ENCODE peak calls at places on chromosomes 12 and 14, in seven cellular contexts. One of them, this sample, is unnamed.

GRCh38 chr14:75186953-75187352 is 10.5 kb upstream of the TMED10 start:
- DNase-seq in H4: no peak
- DNase-seq in hypothalamus: no peak
- DNase-seq in stimulated activated CD4-positive, alpha-beta T cell treated with anti-CD3 and anti-CD28 coated beads, Interleukin-15, amount 100 ng/mL, for 1 hour: no peak
- DNase-seq in dermis blood vessel endothelial cell: no peak
- DNase-seq in stimulated activated CD8-positive, alpha-beta memory T cell treated with anti-CD3 and anti-CD28 coated beads, Interleukin-7, amount 100 ng/mL, for 1 hour: no peak
- DNase-seq in COR-L47: no peak
- DNase-seq in this sample: no peak

GRCh38 chr14:71403673-71404072 is 496.4 kb downstream of the PCNX1 start:
- DNase-seq in H4: peak
- DNase-seq in hypothalamus: no peak
- DNase-seq in stimulated activated CD4-positive, alpha-beta T cell treated with anti-CD3 and anti-CD28 coated beads, Interleukin-15, amount 100 ng/mL, for 1 hour: no peak
- DNase-seq in dermis blood vessel endothelial cell: peak
- DNase-seq in stimulated activated CD8-positive, alpha-beta memory T cell treated with anti-CD3 and anti-CD28 coated beads, Interleukin-7, amount 100 ng/mL, for 1 hour: no peak
- DNase-seq in COR-L47: no peak
- DNase-seq in this sample: no peak

GRCh38 chr14:54001189-54001878 is 44.7 kb upstream of the BMP4 start:
- DNase-seq in H4: no peak
- DNase-seq in hypothalamus: no peak
- DNase-seq in stimulated activated CD4-positive, alpha-beta T cell treated with anti-CD3 and anti-CD28 coated beads, Interleukin-15, amount 100 ng/mL, for 1 hour: no peak
- DNase-seq in dermis blood vessel endothelial cell: peak
- DNase-seq in stimulated activated CD8-positive, alpha-beta memory T cell treated with anti-CD3 and anti-CD28 coated beads, Interleukin-7, amount 100 ng/mL, for 1 hour: no peak
- DNase-seq in COR-L47: no peak
- DNase-seq in this sample: no peak

GRCh38 chr12:46585854-46586621 is 213.5 kb upstream of the SLC38A2 start:
- DNase-seq in H4: peak
- DNase-seq in hypothalamus: no peak
- DNase-seq in stimulated activated CD4-positive, alpha-beta T cell treated with anti-CD3 and anti-CD28 coated beads, Interleukin-15, amount 100 ng/mL, for 1 hour: no peak
- DNase-seq in dermis blood vessel endothelial cell: peak
- DNase-seq in stimulated activated CD8-positive, alpha-beta memory T cell treated with anti-CD3 and anti-CD28 coated beads, Interleukin-7, amount 100 ng/mL, for 1 hour: peak
- DNase-seq in COR-L47: no peak
- DNase-seq in this sample: no peak

GRCh38 chr12:49503674-49504180 is 35.1 kb upstream of the KCNH3 start:
- DNase-seq in H4: no peak
- DNase-seq in hypothalamus: no peak
- DNase-seq in stimulated activated CD4-positive, alpha-beta T cell treated with anti-CD3 and anti-CD28 coated beads, Interleukin-15, amount 100 ng/mL, for 1 hour: no peak
- DNase-seq in dermis blood vessel endothelial cell: peak
- DNase-seq in stimulated activated CD8-positive, alpha-beta memory T cell treated with anti-CD3 and anti-CD28 coated beads, Interleukin-7, amount 100 ng/mL, for 1 hour: no peak
- DNase-seq in COR-L47: no peak
- DNase-seq in this sample: no peak

GRCh38 chr12:87336814-87337336 is 692.3 kb downstream of the C12orf50 start:
- DNase-seq in H4: no peak
- DNase-seq in hypothalamus: no peak
- DNase-seq in stimulated activated CD4-positive, alpha-beta T cell treated with anti-CD3 and anti-CD28 coated beads, Interleukin-15, amount 100 ng/mL, for 1 hour: no peak
- DNase-seq in dermis blood vessel endothelial cell: peak
- DNase-seq in stimulated activated CD8-positive, alpha-beta memory T cell treated with anti-CD3 and anti-CD28 coated beads, Interleukin-7, amount 100 ng/mL, for 1 hour: no peak
- DNase-seq in COR-L47: no peak
- DNase-seq in this sample: no peak

GRCh38 chr14:24246765-24247212 is 4.4 kb upstream of the TINF2 start:
- DNase-seq in H4: no peak
- DNase-seq in hypothalamus: no peak
- DNase-seq in stimulated activated CD4-positive, alpha-beta T cell treated with anti-CD3 and anti-CD28 coated beads, Interleukin-15, amount 100 ng/mL, for 1 hour: no peak
- DNase-seq in dermis blood vessel endothelial cell: no peak
- DNase-seq in stimulated activated CD8-positive, alpha-beta memory T cell treated with anti-CD3 and anti-CD28 coated beads, Interleukin-7, amount 100 ng/mL, for 1 hour: no peak
- DNase-seq in COR-L47: no peak
- DNase-seq in this sample: no peak

GRCh38 chr12:119547016-119547415 is 46.6 kb upstream of the TMEM233 start:
- DNase-seq in H4: no peak
- DNase-seq in hypothalamus: no peak
- DNase-seq in stimulated activated CD4-positive, alpha-beta T cell treated with anti-CD3 and anti-CD28 coated beads, Interleukin-15, amount 100 ng/mL, for 1 hour: no peak
- DNase-seq in dermis blood vessel endothelial cell: no peak
- DNase-seq in stimulated activated CD8-positive, alpha-beta memory T cell treated with anti-CD3 and anti-CD28 coated beads, Interleukin-7, amount 100 ng/mL, for 1 hour: no peak
- DNase-seq in COR-L47: no peak
- DNase-seq in this sample: no peak

GRCh38 chr14:50871914-50872732 is at the start of gene ABHD12B:
- DNase-seq in H4: no peak
- DNase-seq in hypothalamus: peak
- DNase-seq in stimulated activated CD4-positive, alpha-beta T cell treated with anti-CD3 and anti-CD28 coated beads, Interleukin-15, amount 100 ng/mL, for 1 hour: no peak
- DNase-seq in dermis blood vessel endothelial cell: peak
- DNase-seq in stimulated activated CD8-positive, alpha-beta memory T cell treated with anti-CD3 and anti-CD28 coated beads, Interleukin-7, amount 100 ng/mL, for 1 hour: no peak
- DNase-seq in COR-L47: no peak
- DNase-seq in this sample: no peak

GRCh38 chr14:25837431-25837950 is 760.3 kb downstream of the NOVA1 start:
- DNase-seq in H4: no peak
- DNase-seq in hypothalamus: no peak
- DNase-seq in stimulated activated CD4-positive, alpha-beta T cell treated with anti-CD3 and anti-CD28 coated beads, Interleukin-15, amount 100 ng/mL, for 1 hour: no peak
- DNase-seq in dermis blood vessel endothelial cell: no peak
- DNase-seq in stimulated activated CD8-positive, alpha-beta memory T cell treated with anti-CD3 and anti-CD28 coated beads, Interleukin-7, amount 100 ng/mL, for 1 hour: no peak
- DNase-seq in COR-L47: no peak
- DNase-seq in this sample: no peak

GRCh38 chr14:99609245-99610117 is 5.5 kb upstream of the CCDC85C start:
- DNase-seq in H4: no peak
- DNase-seq in hypothalamus: no peak
- DNase-seq in stimulated activated CD4-positive, alpha-beta T cell treated with anti-CD3 and anti-CD28 coated beads, Interleukin-15, amount 100 ng/mL, for 1 hour: no peak
- DNase-seq in dermis blood vessel endothelial cell: no peak
- DNase-seq in stimulated activated CD8-positive, alpha-beta memory T cell treated with anti-CD3 and anti-CD28 coated beads, Interleukin-7, amount 100 ng/mL, for 1 hour: no peak
- DNase-seq in COR-L47: no peak
- DNase-seq in this sample: no peak

GRCh38 chr14:51847489-51847796 is 13.0 kb upstream of the GNG2 start:
- DNase-seq in H4: no peak
- DNase-seq in hypothalamus: no peak
- DNase-seq in stimulated activated CD4-positive, alpha-beta T cell treated with anti-CD3 and anti-CD28 coated beads, Interleukin-15, amount 100 ng/mL, for 1 hour: no peak
- DNase-seq in dermis blood vessel endothelial cell: no peak
- DNase-seq in stimulated activated CD8-positive, alpha-beta memory T cell treated with anti-CD3 and anti-CD28 coated beads, Interleukin-7, amount 100 ng/mL, for 1 hour: no peak
- DNase-seq in COR-L47: no peak
- DNase-seq in this sample: no peak

GRCh38 chr12:99960312-99960711 is 24.4 kb downstream of the ANKS1B start:
- DNase-seq in H4: peak
- DNase-seq in hypothalamus: no peak
- DNase-seq in stimulated activated CD4-positive, alpha-beta T cell treated with anti-CD3 and anti-CD28 coated beads, Interleukin-15, amount 100 ng/mL, for 1 hour: no peak
- DNase-seq in dermis blood vessel endothelial cell: no peak
- DNase-seq in stimulated activated CD8-positive, alpha-beta memory T cell treated with anti-CD3 and anti-CD28 coated beads, Interleukin-7, amount 100 ng/mL, for 1 hour: no peak
- DNase-seq in COR-L47: peak
- DNase-seq in this sample: no peak

GRCh38 chr14:68784298-68784910 is 8.5 kb downstream of the ZFP36L1 start:
- DNase-seq in H4: no peak
- DNase-seq in hypothalamus: no peak
- DNase-seq in stimulated activated CD4-positive, alpha-beta T cell treated with anti-CD3 and anti-CD28 coated beads, Interleukin-15, amount 100 ng/mL, for 1 hour: no peak
- DNase-seq in dermis blood vessel endothelial cell: peak
- DNase-seq in stimulated activated CD8-positive, alpha-beta memory T cell treated with anti-CD3 and anti-CD28 coated beads, Interleukin-7, amount 100 ng/mL, for 1 hour: no peak
- DNase-seq in COR-L47: no peak
- DNase-seq in this sample: no peak

GRCh38 chr12:122018457-122018856 is 3.2 kb upstream of the BCL7A start:
- DNase-seq in H4: no peak
- DNase-seq in hypothalamus: no peak
- DNase-seq in stimulated activated CD4-positive, alpha-beta T cell treated with anti-CD3 and anti-CD28 coated beads, Interleukin-15, amount 100 ng/mL, for 1 hour: no peak
- DNase-seq in dermis blood vessel endothelial cell: no peak
- DNase-seq in stimulated activated CD8-positive, alpha-beta memory T cell treated with anti-CD3 and anti-CD28 coated beads, Interleukin-7, amount 100 ng/mL, for 1 hour: no peak
- DNase-seq in COR-L47: no peak
- DNase-seq in this sample: no peak

GRCh38 chr14:102088012-102088792 is 1.4 kb upstream of the HSP90AA1 start:
- DNase-seq in H4: no peak
- DNase-seq in hypothalamus: peak
- DNase-seq in stimulated activated CD4-positive, alpha-beta T cell treated with anti-CD3 and anti-CD28 coated beads, Interleukin-15, amount 100 ng/mL, for 1 hour: peak
- DNase-seq in dermis blood vessel endothelial cell: peak
- DNase-seq in stimulated activated CD8-positive, alpha-beta memory T cell treated with anti-CD3 and anti-CD28 coated beads, Interleukin-7, amount 100 ng/mL, for 1 hour: peak
- DNase-seq in COR-L47: no peak
- DNase-seq in this sample: no peak

GRCh38 chr14:88277205-88277604 is 45.9 kb downstream of the KCNK10 start:
- DNase-seq in H4: no peak
- DNase-seq in hypothalamus: no peak
- DNase-seq in stimulated activated CD4-positive, alpha-beta T cell treated with anti-CD3 and anti-CD28 coated beads, Interleukin-15, amount 100 ng/mL, for 1 hour: no peak
- DNase-seq in dermis blood vessel endothelial cell: no peak
- DNase-seq in stimulated activated CD8-positive, alpha-beta memory T cell treated with anti-CD3 and anti-CD28 coated beads, Interleukin-7, amount 100 ng/mL, for 1 hour: no peak
- DNase-seq in COR-L47: no peak
- DNase-seq in this sample: no peak

GRCh38 chr12:89373772-89374572 is 21.7 kb upstream of the DUSP6 start:
- DNase-seq in H4: peak
- DNase-seq in hypothalamus: no peak
- DNase-seq in stimulated activated CD4-positive, alpha-beta T cell treated with anti-CD3 and anti-CD28 coated beads, Interleukin-15, amount 100 ng/mL, for 1 hour: no peak
- DNase-seq in dermis blood vessel endothelial cell: peak
- DNase-seq in stimulated activated CD8-positive, alpha-beta memory T cell treated with anti-CD3 and anti-CD28 coated beads, Interleukin-7, amount 100 ng/mL, for 1 hour: no peak
- DNase-seq in COR-L47: no peak
- DNase-seq in this sample: no peak

GRCh38 chr12:94643585-94643984 is 6.8 kb downstream of the TMCC3 start:
- DNase-seq in H4: no peak
- DNase-seq in hypothalamus: no peak
- DNase-seq in stimulated activated CD4-positive, alpha-beta T cell treated with anti-CD3 and anti-CD28 coated beads, Interleukin-15, amount 100 ng/mL, for 1 hour: no peak
- DNase-seq in dermis blood vessel endothelial cell: peak
- DNase-seq in stimulated activated CD8-positive, alpha-beta memory T cell treated with anti-CD3 and anti-CD28 coated beads, Interleukin-7, amount 100 ng/mL, for 1 hour: no peak
- DNase-seq in COR-L47: no peak
- DNase-seq in this sample: no peak

GRCh38 chr12:102331419-102331818 is 133.8 kb upstream of the PMCH start:
- DNase-seq in H4: no peak
- DNase-seq in hypothalamus: no peak
- DNase-seq in stimulated activated CD4-positive, alpha-beta T cell treated with anti-CD3 and anti-CD28 coated beads, Interleukin-15, amount 100 ng/mL, for 1 hour: no peak
- DNase-seq in dermis blood vessel endothelial cell: no peak
- DNase-seq in stimulated activated CD8-positive, alpha-beta memory T cell treated with anti-CD3 and anti-CD28 coated beads, Interleukin-7, amount 100 ng/mL, for 1 hour: no peak
- DNase-seq in COR-L47: no peak
- DNase-seq in this sample: no peak

GRCh38 chr12:99918003-99918402 is 66.7 kb downstream of the ANKS1B start:
- DNase-seq in H4: no peak
- DNase-seq in hypothalamus: no peak
- DNase-seq in stimulated activated CD4-positive, alpha-beta T cell treated with anti-CD3 and anti-CD28 coated beads, Interleukin-15, amount 100 ng/mL, for 1 hour: no peak
- DNase-seq in dermis blood vessel endothelial cell: no peak
- DNase-seq in stimulated activated CD8-positive, alpha-beta memory T cell treated with anti-CD3 and anti-CD28 coated beads, Interleukin-7, amount 100 ng/mL, for 1 hour: no peak
- DNase-seq in COR-L47: no peak
- DNase-seq in this sample: no peak

GRCh38 chr12:48917857-48918537 is 7.3 kb downstream of the FKBP11 start:
- DNase-seq in H4: no peak
- DNase-seq in hypothalamus: no peak
- DNase-seq in stimulated activated CD4-positive, alpha-beta T cell treated with anti-CD3 and anti-CD28 coated beads, Interleukin-15, amount 100 ng/mL, for 1 hour: no peak
- DNase-seq in dermis blood vessel endothelial cell: no peak
- DNase-seq in stimulated activated CD8-positive, alpha-beta memory T cell treated with anti-CD3 and anti-CD28 coated beads, Interleukin-7, amount 100 ng/mL, for 1 hour: no peak
- DNase-seq in COR-L47: no peak
- DNase-seq in this sample: no peak

GRCh38 chr12:50751921-50752721 is 11.8 kb upstream of the ATF1 start:
- DNase-seq in H4: no peak
- DNase-seq in hypothalamus: no peak
- DNase-seq in stimulated activated CD4-positive, alpha-beta T cell treated with anti-CD3 and anti-CD28 coated beads, Interleukin-15, amount 100 ng/mL, for 1 hour: no peak
- DNase-seq in dermis blood vessel endothelial cell: no peak
- DNase-seq in stimulated activated CD8-positive, alpha-beta memory T cell treated with anti-CD3 and anti-CD28 coated beads, Interleukin-7, amount 100 ng/mL, for 1 hour: no peak
- DNase-seq in COR-L47: no peak
- DNase-seq in this sample: no peak

GRCh38 chr12:155006-155405 is 59.0 kb downstream of the SLC6A12 start:
- DNase-seq in H4: no peak
- DNase-seq in hypothalamus: no peak
- DNase-seq in stimulated activated CD4-positive, alpha-beta T cell treated with anti-CD3 and anti-CD28 coated beads, Interleukin-15, amount 100 ng/mL, for 1 hour: no peak
- DNase-seq in dermis blood vessel endothelial cell: no peak
- DNase-seq in stimulated activated CD8-positive, alpha-beta memory T cell treated with anti-CD3 and anti-CD28 coated beads, Interleukin-7, amount 100 ng/mL, for 1 hour: no peak
- DNase-seq in COR-L47: no peak
- DNase-seq in this sample: no peak

GRCh38 chr12:127546721-127547505 is 720.1 kb upstream of the TMEM132C start:
- DNase-seq in H4: peak
- DNase-seq in hypothalamus: no peak
- DNase-seq in stimulated activated CD4-positive, alpha-beta T cell treated with anti-CD3 and anti-CD28 coated beads, Interleukin-15, amount 100 ng/mL, for 1 hour: no peak
- DNase-seq in dermis blood vessel endothelial cell: no peak
- DNase-seq in stimulated activated CD8-positive, alpha-beta memory T cell treated with anti-CD3 and anti-CD28 coated beads, Interleukin-7, amount 100 ng/mL, for 1 hour: no peak
- DNase-seq in COR-L47: no peak
- DNase-seq in this sample: no peak

GRCh38 chr14:36520601-36521525 is 831 bp upstream of the NKX2-1 start:
- DNase-seq in H4: peak
- DNase-seq in hypothalamus: no peak
- DNase-seq in stimulated activated CD4-positive, alpha-beta T cell treated with anti-CD3 and anti-CD28 coated beads, Interleukin-15, amount 100 ng/mL, for 1 hour: no peak
- DNase-seq in dermis blood vessel endothelial cell: peak
- DNase-seq in stimulated activated CD8-positive, alpha-beta memory T cell treated with anti-CD3 and anti-CD28 coated beads, Interleukin-7, amount 100 ng/mL, for 1 hour: no peak
- DNase-seq in COR-L47: peak
- DNase-seq in this sample: no peak

GRCh38 chr12:76096079-76096651 is 11.7 kb upstream of the NAP1L1 start:
- DNase-seq in H4: no peak
- DNase-seq in hypothalamus: no peak
- DNase-seq in stimulated activated CD4-positive, alpha-beta T cell treated with anti-CD3 and anti-CD28 coated beads, Interleukin-15, amount 100 ng/mL, for 1 hour: no peak
- DNase-seq in dermis blood vessel endothelial cell: no peak
- DNase-seq in stimulated activated CD8-positive, alpha-beta memory T cell treated with anti-CD3 and anti-CD28 coated beads, Interleukin-7, amount 100 ng/mL, for 1 hour: no peak
- DNase-seq in COR-L47: no peak
- DNase-seq in this sample: no peak

GRCh38 chr12:48036818-48037217 is 32.5 kb upstream of the COL2A1 start:
- DNase-seq in H4: no peak
- DNase-seq in hypothalamus: no peak
- DNase-seq in stimulated activated CD4-positive, alpha-beta T cell treated with anti-CD3 and anti-CD28 coated beads, Interleukin-15, amount 100 ng/mL, for 1 hour: no peak
- DNase-seq in dermis blood vessel endothelial cell: no peak
- DNase-seq in stimulated activated CD8-positive, alpha-beta memory T cell treated with anti-CD3 and anti-CD28 coated beads, Interleukin-7, amount 100 ng/mL, for 1 hour: no peak
- DNase-seq in COR-L47: no peak
- DNase-seq in this sample: no peak

GRCh38 chr12:19962192-19962591 is 406.1 kb upstream of the PDE3A start:
- DNase-seq in H4: no peak
- DNase-seq in hypothalamus: no peak
- DNase-seq in stimulated activated CD4-positive, alpha-beta T cell treated with anti-CD3 and anti-CD28 coated beads, Interleukin-15, amount 100 ng/mL, for 1 hour: no peak
- DNase-seq in dermis blood vessel endothelial cell: no peak
- DNase-seq in stimulated activated CD8-positive, alpha-beta memory T cell treated with anti-CD3 and anti-CD28 coated beads, Interleukin-7, amount 100 ng/mL, for 1 hour: no peak
- DNase-seq in COR-L47: no peak
- DNase-seq in this sample: no peak

GRCh38 chr14:68598621-68599447 is 194.0 kb downstream of the ZFP36L1 start:
- DNase-seq in H4: peak
- DNase-seq in hypothalamus: peak
- DNase-seq in stimulated activated CD4-positive, alpha-beta T cell treated with anti-CD3 and anti-CD28 coated beads, Interleukin-15, amount 100 ng/mL, for 1 hour: no peak
- DNase-seq in dermis blood vessel endothelial cell: peak
- DNase-seq in stimulated activated CD8-positive, alpha-beta memory T cell treated with anti-CD3 and anti-CD28 coated beads, Interleukin-7, amount 100 ng/mL, for 1 hour: no peak
- DNase-seq in COR-L47: no peak
- DNase-seq in this sample: peak